ENCODE peak calls at places on chromosome 5, in nine cellular contexts. One of them, this sample, is unnamed.

GRCh38 chr5:160479926-160480325 is 58.3 kb downstream of the PTTG1 start:
- DNase-seq in A549: no peak
- DNase-seq in breast epithelium: no peak
- DNase-seq in pancreas: no peak
- DNase-seq in aorta: no peak
- DNase-seq in Peyer's patch: no peak
- DNase-seq in brain microvascular endothelial cell: peak
- DNase-seq in cardiac fibroblast: peak
- DNase-seq in CD8-positive, alpha-beta T cell: no peak
- DNase-seq in this sample: peak

GRCh38 chr5:42516282-42517042 is 93.2 kb downstream of the GHR start:
- DNase-seq in CD8-positive, alpha-beta T cell: no peak
- DNase-seq in pancreas: no peak
- DNase-seq in cardiac fibroblast: no peak
- DNase-seq in A549: no peak
- DNase-seq in Peyer's patch: no peak
- DNase-seq in brain microvascular endothelial cell: no peak
- DNase-seq in aorta: no peak
- DNase-seq in breast epithelium: no peak
- DNase-seq in this sample: no peak

GRCh38 chr5:81825237-81825636 is 74.3 kb upstream of the SSBP2 start:
- DNase-seq in A549: peak
- DNase-seq in Peyer's patch: no peak
- DNase-seq in aorta: peak
- DNase-seq in cardiac fibroblast: peak
- DNase-seq in pancreas: peak
- DNase-seq in CD8-positive, alpha-beta T cell: no peak
- DNase-seq in brain microvascular endothelial cell: peak
- DNase-seq in breast epithelium: peak
- DNase-seq in this sample: peak

GRCh38 chr5:113338628-113339027 is 96.2 kb downstream of the TSSK1B start:
- DNase-seq in pancreas: no peak
- DNase-seq in breast epithelium: no peak
- DNase-seq in cardiac fibroblast: peak
- DNase-seq in A549: no peak
- DNase-seq in Peyer's patch: no peak
- DNase-seq in brain microvascular endothelial cell: no peak
- DNase-seq in aorta: no peak
- DNase-seq in CD8-positive, alpha-beta T cell: no peak
- DNase-seq in this sample: no peak

GRCh38 chr5:173573126-173573960 is 43.1 kb downstream of the BOD1 start:
- DNase-seq in cardiac fibroblast: peak
- DNase-seq in brain microvascular endothelial cell: peak
- DNase-seq in CD8-positive, alpha-beta T cell: peak
- DNase-seq in Peyer's patch: peak
- DNase-seq in A549: peak
- DNase-seq in aorta: peak
- DNase-seq in breast epithelium: peak
- DNase-seq in pancreas: peak
- DNase-seq in this sample: no peak

GRCh38 chr5:102450313-102450990 is 48.3 kb downstream of the SLCO6A1 start:
- DNase-seq in pancreas: no peak
- DNase-seq in cardiac fibroblast: peak
- DNase-seq in A549: peak
- DNase-seq in Peyer's patch: peak
- DNase-seq in brain microvascular endothelial cell: peak
- DNase-seq in CD8-positive, alpha-beta T cell: no peak
- DNase-seq in breast epithelium: no peak
- DNase-seq in aorta: no peak
- DNase-seq in this sample: no peak

GRCh38 chr5:39906146-39906545 is 481.4 kb upstream of the DAB2 start:
- DNase-seq in cardiac fibroblast: peak
- DNase-seq in brain microvascular endothelial cell: peak
- DNase-seq in Peyer's patch: no peak
- DNase-seq in CD8-positive, alpha-beta T cell: no peak
- DNase-seq in pancreas: no peak
- DNase-seq in aorta: no peak
- DNase-seq in breast epithelium: no peak
- DNase-seq in A549: no peak
- DNase-seq in this sample: no peak

GRCh38 chr5:78787763-78788162 is 139.2 kb upstream of the LHFPL2 start:
- DNase-seq in aorta: no peak
- DNase-seq in Peyer's patch: no peak
- DNase-seq in A549: no peak
- DNase-seq in brain microvascular endothelial cell: no peak
- DNase-seq in cardiac fibroblast: peak
- DNase-seq in breast epithelium: no peak
- DNase-seq in CD8-positive, alpha-beta T cell: no peak
- DNase-seq in pancreas: no peak
- DNase-seq in this sample: no peak

GRCh38 chr5:180670586-180671359 is 21.4 kb upstream of the FLT4 start:
- DNase-seq in brain microvascular endothelial cell: peak
- DNase-seq in A549: peak
- DNase-seq in pancreas: peak
- DNase-seq in Peyer's patch: no peak
- DNase-seq in breast epithelium: peak
- DNase-seq in cardiac fibroblast: peak
- DNase-seq in aorta: no peak
- DNase-seq in CD8-positive, alpha-beta T cell: peak
- DNase-seq in this sample: no peak

GRCh38 chr5:173707392-173707791 is 90.9 kb upstream of the BOD1 start:
- DNase-seq in cardiac fibroblast: peak
- DNase-seq in Peyer's patch: no peak
- DNase-seq in breast epithelium: peak
- DNase-seq in pancreas: peak
- DNase-seq in CD8-positive, alpha-beta T cell: no peak
- DNase-seq in A549: no peak
- DNase-seq in brain microvascular endothelial cell: peak
- DNase-seq in aorta: peak
- DNase-seq in this sample: peak

GRCh38 chr5:72723584-72723983 is 92.9 kb upstream of the TNPO1 start:
- DNase-seq in brain microvascular endothelial cell: no peak
- DNase-seq in Peyer's patch: no peak
- DNase-seq in pancreas: no peak
- DNase-seq in cardiac fibroblast: peak
- DNase-seq in breast epithelium: no peak
- DNase-seq in aorta: no peak
- DNase-seq in A549: peak
- DNase-seq in CD8-positive, alpha-beta T cell: no peak
- DNase-seq in this sample: no peak

GRCh38 chr5:11734369-11734768 is 169.9 kb downstream of the CTNND2 start:
- DNase-seq in Peyer's patch: no peak
- DNase-seq in pancreas: no peak
- DNase-seq in breast epithelium: no peak
- DNase-seq in brain microvascular endothelial cell: no peak
- DNase-seq in CD8-positive, alpha-beta T cell: no peak
- DNase-seq in A549: no peak
- DNase-seq in aorta: no peak
- DNase-seq in cardiac fibroblast: no peak
- DNase-seq in this sample: no peak

GRCh38 chr5:36438765-36439501 is 137.2 kb upstream of the RANBP3L start:
- DNase-seq in brain microvascular endothelial cell: no peak
- DNase-seq in pancreas: no peak
- DNase-seq in breast epithelium: no peak
- DNase-seq in Peyer's patch: no peak
- DNase-seq in CD8-positive, alpha-beta T cell: no peak
- DNase-seq in cardiac fibroblast: no peak
- DNase-seq in aorta: no peak
- DNase-seq in A549: no peak
- DNase-seq in this sample: no peak

GRCh38 chr5:6355294-6355693 is 23.1 kb downstream of the MED10 start:
- DNase-seq in aorta: no peak
- DNase-seq in breast epithelium: no peak
- DNase-seq in Peyer's patch: no peak
- DNase-seq in pancreas: no peak
- DNase-seq in CD8-positive, alpha-beta T cell: no peak
- DNase-seq in cardiac fibroblast: no peak
- DNase-seq in brain microvascular endothelial cell: no peak
- DNase-seq in A549: no peak
- DNase-seq in this sample: no peak

GRCh38 chr5:88826959-88827585 is 55.9 kb downstream of the MEF2C start:
- DNase-seq in Peyer's patch: no peak
- DNase-seq in cardiac fibroblast: peak
- DNase-seq in CD8-positive, alpha-beta T cell: no peak
- DNase-seq in breast epithelium: no peak
- DNase-seq in A549: no peak
- DNase-seq in brain microvascular endothelial cell: peak
- DNase-seq in aorta: peak
- DNase-seq in pancreas: no peak
- DNase-seq in this sample: peak

GRCh38 chr5:169686137-169686536 is 49.1 kb downstream of the DOCK2 start:
- DNase-seq in aorta: no peak
- DNase-seq in CD8-positive, alpha-beta T cell: no peak
- DNase-seq in pancreas: no peak
- DNase-seq in Peyer's patch: no peak
- DNase-seq in cardiac fibroblast: no peak
- DNase-seq in brain microvascular endothelial cell: no peak
- DNase-seq in A549: no peak
- DNase-seq in breast epithelium: no peak
- DNase-seq in this sample: no peak

GRCh38 chr5:139688088-139688702 is 40.0 kb downstream of the CXXC5 start:
- DNase-seq in cardiac fibroblast: no peak
- DNase-seq in brain microvascular endothelial cell: no peak
- DNase-seq in A549: no peak
- DNase-seq in pancreas: peak
- DNase-seq in Peyer's patch: no peak
- DNase-seq in breast epithelium: no peak
- DNase-seq in CD8-positive, alpha-beta T cell: no peak
- DNase-seq in aorta: no peak
- DNase-seq in this sample: no peak

GRCh38 chr5:139688712-139689413 is 40.7 kb downstream of the CXXC5 start:
- DNase-seq in CD8-positive, alpha-beta T cell: peak
- DNase-seq in Peyer's patch: no peak
- DNase-seq in aorta: no peak
- DNase-seq in brain microvascular endothelial cell: no peak
- DNase-seq in cardiac fibroblast: no peak
- DNase-seq in breast epithelium: no peak
- DNase-seq in pancreas: peak
- DNase-seq in A549: no peak
- DNase-seq in this sample: no peak

GRCh38 chr5:139691275-139691629 is 43.1 kb downstream of the CXXC5 start:
- DNase-seq in brain microvascular endothelial cell: no peak
- DNase-seq in aorta: no peak
- DNase-seq in breast epithelium: no peak
- DNase-seq in Peyer's patch: no peak
- DNase-seq in A549: no peak
- DNase-seq in cardiac fibroblast: no peak
- DNase-seq in CD8-positive, alpha-beta T cell: peak
- DNase-seq in pancreas: no peak
- DNase-seq in this sample: no peak

GRCh38 chr5:139690385-139691274 is 42.5 kb downstream of the CXXC5 start:
- DNase-seq in A549: no peak
- DNase-seq in aorta: peak
- DNase-seq in Peyer's patch: no peak
- DNase-seq in breast epithelium: no peak
- DNase-seq in pancreas: peak
- DNase-seq in brain microvascular endothelial cell: peak
- DNase-seq in CD8-positive, alpha-beta T cell: peak
- DNase-seq in cardiac fibroblast: peak
- DNase-seq in this sample: peak

GRCh38 chr5:139689631-139690384 is 41.7 kb downstream of the CXXC5 start:
- DNase-seq in pancreas: peak
- DNase-seq in A549: peak
- DNase-seq in Peyer's patch: no peak
- DNase-seq in brain microvascular endothelial cell: no peak
- DNase-seq in breast epithelium: no peak
- DNase-seq in cardiac fibroblast: peak
- DNase-seq in CD8-positive, alpha-beta T cell: peak
- DNase-seq in aorta: no peak
- DNase-seq in this sample: no peak
- H3K4me3 ChIP-seq in pancreas: no peak
- H3K4me3 ChIP-seq in A549: no peak
- H3K4me3 ChIP-seq in Peyer's patch: no peak
- H3K4me3 ChIP-seq in brain microvascular endothelial cell: no peak
- H3K4me3 ChIP-seq in breast epithelium: no peak
- H3K4me3 ChIP-seq in cardiac fibroblast: no peak
- H3K4me3 ChIP-seq in CD8-positive, alpha-beta T cell: no peak
- H3K4me3 ChIP-seq in aorta: no peak
- H3K4me3 ChIP-seq in this sample: no peak

DNA sequence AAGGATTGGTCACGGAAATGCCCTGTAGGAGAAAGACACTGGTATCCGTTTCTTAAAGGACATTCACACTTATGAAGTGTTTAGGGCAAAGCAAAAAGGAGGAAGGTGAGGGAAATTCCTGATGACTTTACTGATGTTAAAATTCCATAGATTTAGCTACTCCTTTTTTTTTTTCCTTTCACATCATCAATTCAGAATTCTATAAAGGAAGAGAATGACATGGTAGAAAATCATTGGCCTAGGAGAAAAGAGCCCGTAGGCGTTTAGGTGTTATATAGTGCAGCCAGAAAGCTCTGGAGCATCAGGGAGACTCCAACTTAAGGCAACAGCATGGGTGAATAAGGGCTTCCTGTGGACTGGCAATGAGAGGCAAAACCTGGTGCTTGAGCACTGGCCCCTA is at the start of gene TSLP:
- DNase-seq in A549: no peak
- DNase-seq in CD8-positive, alpha-beta T cell: no peak
- DNase-seq in Peyer's patch: no peak
- DNase-seq in aorta: no peak
- DNase-seq in cardiac fibroblast: no peak
- DNase-seq in breast epithelium: no peak
- DNase-seq in pancreas: no peak
- DNase-seq in brain microvascular endothelial cell: no peak
- DNase-seq in this sample: no peak
- H3K4me3 ChIP-seq in A549: no peak
- H3K4me3 ChIP-seq in CD8-positive, alpha-beta T cell: no peak
- H3K4me3 ChIP-seq in Peyer's patch: no peak
- H3K4me3 ChIP-seq in aorta: peak
- H3K4me3 ChIP-seq in cardiac fibroblast: peak
- H3K4me3 ChIP-seq in breast epithelium: peak
- H3K4me3 ChIP-seq in pancreas: no peak
- H3K4me3 ChIP-seq in brain microvascular endothelial cell: peak
- H3K4me3 ChIP-seq in this sample: peak

GRCh38 chr5:31771045-31771444 is 132.1 kb downstream of the PDZD2 start:
- DNase-seq in Peyer's patch: no peak
- DNase-seq in breast epithelium: no peak
- DNase-seq in cardiac fibroblast: no peak
- DNase-seq in aorta: no peak
- DNase-seq in A549: no peak
- DNase-seq in CD8-positive, alpha-beta T cell: no peak
- DNase-seq in pancreas: no peak
- DNase-seq in brain microvascular endothelial cell: no peak
- DNase-seq in this sample: no peak
- H3K4me3 ChIP-seq in Peyer's patch: no peak
- H3K4me3 ChIP-seq in breast epithelium: no peak
- H3K4me3 ChIP-seq in cardiac fibroblast: no peak
- H3K4me3 ChIP-seq in aorta: no peak
- H3K4me3 ChIP-seq in A549: no peak
- H3K4me3 ChIP-seq in CD8-positive, alpha-beta T cell: no peak
- H3K4me3 ChIP-seq in pancreas: no peak
- H3K4me3 ChIP-seq in brain microvascular endothelial cell: no peak
- H3K4me3 ChIP-seq in this sample: no peak

DNA sequence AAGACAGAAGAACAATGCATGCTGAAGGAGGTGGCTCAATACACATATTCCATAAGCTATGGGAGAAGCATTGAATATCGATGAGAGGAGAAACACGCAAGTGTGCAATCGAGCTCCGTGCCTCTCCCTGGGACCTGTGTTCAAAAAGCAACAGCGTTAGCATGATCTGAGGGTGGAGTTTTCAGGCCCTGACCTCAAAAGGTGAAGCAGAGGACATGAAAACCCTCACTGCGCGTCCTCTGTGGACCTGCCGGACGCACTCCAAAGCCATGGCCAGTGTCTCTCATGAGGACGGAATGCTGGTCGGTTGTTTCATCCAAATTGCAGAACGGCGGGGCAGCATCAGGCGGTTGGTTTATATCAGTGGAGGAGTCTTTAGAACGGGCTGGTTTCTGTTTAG is 67.7 kb downstream of the ANKRD33B start:
- DNase-seq in CD8-positive, alpha-beta T cell: no peak
- DNase-seq in pancreas: no peak
- DNase-seq in brain microvascular endothelial cell: no peak
- DNase-seq in breast epithelium: no peak
- DNase-seq in Peyer's patch: no peak
- DNase-seq in cardiac fibroblast: no peak
- DNase-seq in aorta: no peak
- DNase-seq in A549: no peak
- DNase-seq in this sample: no peak
- H3K4me3 ChIP-seq in CD8-positive, alpha-beta T cell: no peak
- H3K4me3 ChIP-seq in pancreas: no peak
- H3K4me3 ChIP-seq in brain microvascular endothelial cell: no peak
- H3K4me3 ChIP-seq in breast epithelium: no peak
- H3K4me3 ChIP-seq in Peyer's patch: peak
- H3K4me3 ChIP-seq in cardiac fibroblast: no peak
- H3K4me3 ChIP-seq in aorta: no peak
- H3K4me3 ChIP-seq in A549: no peak
- H3K4me3 ChIP-seq in this sample: no peak